ENCODE peak calls at places on chromosomes 11 and 22, in eight cellular contexts. One of them, this sample, is unnamed.

GRCh38 chr11:86952933-86953637 is 2.1 kb downstream of the FZD4 start:
- DNase-seq in NCI-H1105: no peak
- DNase-seq in fibroblast of mammary gland: peak; percentile 69
- DNase-seq in tibial artery: no peak
- DNase-seq in stimulated activated effector memory CD8-positive, alpha-beta T cell treated with anti-CD3 and anti-CD28 coated beads, Interleukin-12 subunit alpha, Interleukin-12 subunit beta, amount 100 ng/mL, for 72 hours: no peak
- DNase-seq in HL-60: no peak
- DNase-seq in CD8-positive, alpha-beta T cell: no peak
- DNase-seq in stimulated activated CD4-positive, alpha-beta T cell treated with anti-CD3 and anti-CD28 coated beads, Interleukin-12 subunit alpha, Interleukin-12 subunit beta, amount 100 ng/mL, for 24 hours: no peak
- DNase-seq in this sample: no peak

GRCh38 chr11:94880216-94880615 is 93.1 kb downstream of the CWC15 start:
- DNase-seq in NCI-H1105: no peak
- DNase-seq in fibroblast of mammary gland: peak; percentile 49
- DNase-seq in tibial artery: no peak
- DNase-seq in stimulated activated effector memory CD8-positive, alpha-beta T cell treated with anti-CD3 and anti-CD28 coated beads, Interleukin-12 subunit alpha, Interleukin-12 subunit beta, amount 100 ng/mL, for 72 hours: no peak
- DNase-seq in HL-60: no peak
- DNase-seq in CD8-positive, alpha-beta T cell: no peak
- DNase-seq in stimulated activated CD4-positive, alpha-beta T cell treated with anti-CD3 and anti-CD28 coated beads, Interleukin-12 subunit alpha, Interleukin-12 subunit beta, amount 100 ng/mL, for 24 hours: no peak
- DNase-seq in this sample: peak; percentile 30

GRCh38 chr11:3627291-3627690 is 14.5 kb downstream of the ART5 start:
- DNase-seq in NCI-H1105: no peak
- DNase-seq in fibroblast of mammary gland: peak; percentile 82
- DNase-seq in tibial artery: no peak
- DNase-seq in stimulated activated effector memory CD8-positive, alpha-beta T cell treated with anti-CD3 and anti-CD28 coated beads, Interleukin-12 subunit alpha, Interleukin-12 subunit beta, amount 100 ng/mL, for 72 hours: no peak
- DNase-seq in HL-60: no peak
- DNase-seq in CD8-positive, alpha-beta T cell: no peak
- DNase-seq in stimulated activated CD4-positive, alpha-beta T cell treated with anti-CD3 and anti-CD28 coated beads, Interleukin-12 subunit alpha, Interleukin-12 subunit beta, amount 100 ng/mL, for 24 hours: no peak
- DNase-seq in this sample: no peak

GRCh38 chr11:75490221-75491181 is 35.2 kb downstream of the GDPD5 start:
- DNase-seq in NCI-H1105: no peak
- DNase-seq in fibroblast of mammary gland: no peak
- DNase-seq in tibial artery: no peak
- DNase-seq in stimulated activated effector memory CD8-positive, alpha-beta T cell treated with anti-CD3 and anti-CD28 coated beads, Interleukin-12 subunit alpha, Interleukin-12 subunit beta, amount 100 ng/mL, for 72 hours: no peak
- DNase-seq in HL-60: no peak
- DNase-seq in CD8-positive, alpha-beta T cell: no peak
- DNase-seq in stimulated activated CD4-positive, alpha-beta T cell treated with anti-CD3 and anti-CD28 coated beads, Interleukin-12 subunit alpha, Interleukin-12 subunit beta, amount 100 ng/mL, for 24 hours: no peak
- DNase-seq in this sample: no peak

GRCh38 chr11:65112551-65113360 is 1.1 kb downstream of the TM7SF2 start:
- DNase-seq in NCI-H1105: peak; percentile 30
- DNase-seq in fibroblast of mammary gland: no peak
- DNase-seq in tibial artery: no peak
- DNase-seq in stimulated activated effector memory CD8-positive, alpha-beta T cell treated with anti-CD3 and anti-CD28 coated beads, Interleukin-12 subunit alpha, Interleukin-12 subunit beta, amount 100 ng/mL, for 72 hours: peak; percentile 90
- DNase-seq in HL-60: peak; percentile 55
- DNase-seq in CD8-positive, alpha-beta T cell: peak; percentile 79
- DNase-seq in stimulated activated CD4-positive, alpha-beta T cell treated with anti-CD3 and anti-CD28 coated beads, Interleukin-12 subunit alpha, Interleukin-12 subunit beta, amount 100 ng/mL, for 24 hours: peak; percentile 62
- DNase-seq in this sample: no peak

GRCh38 chr11:61917357-61918109 is at the start of gene RAB3IL1:
- DNase-seq in NCI-H1105: peak; percentile 1
- DNase-seq in fibroblast of mammary gland: peak; percentile 27
- DNase-seq in tibial artery: peak; percentile 74
- DNase-seq in stimulated activated effector memory CD8-positive, alpha-beta T cell treated with anti-CD3 and anti-CD28 coated beads, Interleukin-12 subunit alpha, Interleukin-12 subunit beta, amount 100 ng/mL, for 72 hours: no peak
- DNase-seq in HL-60: no peak
- DNase-seq in CD8-positive, alpha-beta T cell: no peak
- DNase-seq in stimulated activated CD4-positive, alpha-beta T cell treated with anti-CD3 and anti-CD28 coated beads, Interleukin-12 subunit alpha, Interleukin-12 subunit beta, amount 100 ng/mL, for 24 hours: no peak
- DNase-seq in this sample: no peak

GRCh38 chr22:30247561-30247960 is 1.0 kb upstream of the LIF start:
- DNase-seq in NCI-H1105: no peak
- DNase-seq in fibroblast of mammary gland: no peak
- DNase-seq in tibial artery: no peak
- DNase-seq in stimulated activated effector memory CD8-positive, alpha-beta T cell treated with anti-CD3 and anti-CD28 coated beads, Interleukin-12 subunit alpha, Interleukin-12 subunit beta, amount 100 ng/mL, for 72 hours: no peak
- DNase-seq in HL-60: no peak
- DNase-seq in CD8-positive, alpha-beta T cell: no peak
- DNase-seq in stimulated activated CD4-positive, alpha-beta T cell treated with anti-CD3 and anti-CD28 coated beads, Interleukin-12 subunit alpha, Interleukin-12 subunit beta, amount 100 ng/mL, for 24 hours: no peak
- DNase-seq in this sample: no peak

GRCh38 chr11:113296447-113297205 is 17.8 kb upstream of the TTC12 start:
- DNase-seq in NCI-H1105: no peak
- DNase-seq in fibroblast of mammary gland: no peak
- DNase-seq in tibial artery: no peak
- DNase-seq in stimulated activated effector memory CD8-positive, alpha-beta T cell treated with anti-CD3 and anti-CD28 coated beads, Interleukin-12 subunit alpha, Interleukin-12 subunit beta, amount 100 ng/mL, for 72 hours: no peak
- DNase-seq in HL-60: no peak
- DNase-seq in CD8-positive, alpha-beta T cell: no peak
- DNase-seq in stimulated activated CD4-positive, alpha-beta T cell treated with anti-CD3 and anti-CD28 coated beads, Interleukin-12 subunit alpha, Interleukin-12 subunit beta, amount 100 ng/mL, for 24 hours: no peak
- DNase-seq in this sample: no peak

GRCh38 chr22:39959640-39960447 is at the start of gene TMA7B:
- DNase-seq in NCI-H1105: no peak
- DNase-seq in fibroblast of mammary gland: peak; percentile 71
- DNase-seq in tibial artery: no peak
- DNase-seq in stimulated activated effector memory CD8-positive, alpha-beta T cell treated with anti-CD3 and anti-CD28 coated beads, Interleukin-12 subunit alpha, Interleukin-12 subunit beta, amount 100 ng/mL, for 72 hours: no peak
- DNase-seq in HL-60: peak; percentile 51
- DNase-seq in CD8-positive, alpha-beta T cell: peak; percentile 50
- DNase-seq in stimulated activated CD4-positive, alpha-beta T cell treated with anti-CD3 and anti-CD28 coated beads, Interleukin-12 subunit alpha, Interleukin-12 subunit beta, amount 100 ng/mL, for 24 hours: peak; percentile 29
- DNase-seq in this sample: no peak

GRCh38 chr11:7604331-7604973 is 68.8 kb downstream of the CYB5R2 start:
- DNase-seq in NCI-H1105: no peak
- DNase-seq in fibroblast of mammary gland: no peak
- DNase-seq in tibial artery: no peak
- DNase-seq in stimulated activated effector memory CD8-positive, alpha-beta T cell treated with anti-CD3 and anti-CD28 coated beads, Interleukin-12 subunit alpha, Interleukin-12 subunit beta, amount 100 ng/mL, for 72 hours: no peak
- DNase-seq in HL-60: no peak
- DNase-seq in CD8-positive, alpha-beta T cell: no peak
- DNase-seq in stimulated activated CD4-positive, alpha-beta T cell treated with anti-CD3 and anti-CD28 coated beads, Interleukin-12 subunit alpha, Interleukin-12 subunit beta, amount 100 ng/mL, for 24 hours: no peak
- DNase-seq in this sample: no peak

GRCh38 chr11:111403021-111403725 is 24.1 kb upstream of the POU2AF1 start:
- DNase-seq in NCI-H1105: peak; percentile 42
- DNase-seq in fibroblast of mammary gland: no peak
- DNase-seq in tibial artery: no peak
- DNase-seq in stimulated activated effector memory CD8-positive, alpha-beta T cell treated with anti-CD3 and anti-CD28 coated beads, Interleukin-12 subunit alpha, Interleukin-12 subunit beta, amount 100 ng/mL, for 72 hours: no peak
- DNase-seq in HL-60: no peak
- DNase-seq in CD8-positive, alpha-beta T cell: no peak
- DNase-seq in stimulated activated CD4-positive, alpha-beta T cell treated with anti-CD3 and anti-CD28 coated beads, Interleukin-12 subunit alpha, Interleukin-12 subunit beta, amount 100 ng/mL, for 24 hours: no peak
- DNase-seq in this sample: no peak

GRCh38 chr11:61161190-61162091 is at the start of gene VPS37C:
- DNase-seq in NCI-H1105: peak; percentile 93
- DNase-seq in fibroblast of mammary gland: peak; percentile 78
- DNase-seq in tibial artery: peak; percentile 83
- DNase-seq in stimulated activated effector memory CD8-positive, alpha-beta T cell treated with anti-CD3 and anti-CD28 coated beads, Interleukin-12 subunit alpha, Interleukin-12 subunit beta, amount 100 ng/mL, for 72 hours: peak; percentile 99
- DNase-seq in HL-60: peak; percentile 88
- DNase-seq in CD8-positive, alpha-beta T cell: peak; percentile 90
- DNase-seq in stimulated activated CD4-positive, alpha-beta T cell treated with anti-CD3 and anti-CD28 coated beads, Interleukin-12 subunit alpha, Interleukin-12 subunit beta, amount 100 ng/mL, for 24 hours: peak; percentile 89
- DNase-seq in this sample: peak; percentile 90

GRCh38 chr11:1453611-1454386 is 32.8 kb downstream of the MOB2 start:
- DNase-seq in NCI-H1105: no peak
- DNase-seq in fibroblast of mammary gland: no peak
- DNase-seq in tibial artery: no peak
- DNase-seq in stimulated activated effector memory CD8-positive, alpha-beta T cell treated with anti-CD3 and anti-CD28 coated beads, Interleukin-12 subunit alpha, Interleukin-12 subunit beta, amount 100 ng/mL, for 72 hours: no peak
- DNase-seq in HL-60: peak; percentile 46
- DNase-seq in CD8-positive, alpha-beta T cell: peak; percentile 16
- DNase-seq in stimulated activated CD4-positive, alpha-beta T cell treated with anti-CD3 and anti-CD28 coated beads, Interleukin-12 subunit alpha, Interleukin-12 subunit beta, amount 100 ng/mL, for 24 hours: no peak
- DNase-seq in this sample: peak; percentile 55

GRCh38 chr22:44595841-44596341 is 97.9 kb upstream of the RTL6 start:
- DNase-seq in NCI-H1105: peak; percentile 57
- DNase-seq in fibroblast of mammary gland: peak; percentile 14
- DNase-seq in tibial artery: no peak
- DNase-seq in stimulated activated effector memory CD8-positive, alpha-beta T cell treated with anti-CD3 and anti-CD28 coated beads, Interleukin-12 subunit alpha, Interleukin-12 subunit beta, amount 100 ng/mL, for 72 hours: no peak
- DNase-seq in HL-60: no peak
- DNase-seq in CD8-positive, alpha-beta T cell: peak; percentile 29
- DNase-seq in stimulated activated CD4-positive, alpha-beta T cell treated with anti-CD3 and anti-CD28 coated beads, Interleukin-12 subunit alpha, Interleukin-12 subunit beta, amount 100 ng/mL, for 24 hours: no peak
- DNase-seq in this sample: no peak

GRCh38 chr11:124839051-124839971 is 25.9 kb upstream of the ROBO3 start:
- DNase-seq in NCI-H1105: peak; percentile 45
- DNase-seq in fibroblast of mammary gland: no peak
- DNase-seq in tibial artery: no peak
- DNase-seq in stimulated activated effector memory CD8-positive, alpha-beta T cell treated with anti-CD3 and anti-CD28 coated beads, Interleukin-12 subunit alpha, Interleukin-12 subunit beta, amount 100 ng/mL, for 72 hours: no peak
- DNase-seq in HL-60: no peak
- DNase-seq in CD8-positive, alpha-beta T cell: peak; percentile 14
- DNase-seq in stimulated activated CD4-positive, alpha-beta T cell treated with anti-CD3 and anti-CD28 coated beads, Interleukin-12 subunit alpha, Interleukin-12 subunit beta, amount 100 ng/mL, for 24 hours: no peak
- DNase-seq in this sample: no peak

GRCh38 chr22:30556388-30556787 is 9.8 kb upstream of the SEC14L6 start:
- DNase-seq in NCI-H1105: no peak
- DNase-seq in fibroblast of mammary gland: no peak
- DNase-seq in tibial artery: no peak
- DNase-seq in stimulated activated effector memory CD8-positive, alpha-beta T cell treated with anti-CD3 and anti-CD28 coated beads, Interleukin-12 subunit alpha, Interleukin-12 subunit beta, amount 100 ng/mL, for 72 hours: no peak
- DNase-seq in HL-60: no peak
- DNase-seq in CD8-positive, alpha-beta T cell: no peak
- DNase-seq in stimulated activated CD4-positive, alpha-beta T cell treated with anti-CD3 and anti-CD28 coated beads, Interleukin-12 subunit alpha, Interleukin-12 subunit beta, amount 100 ng/mL, for 24 hours: no peak
- DNase-seq in this sample: no peak